ENCODE peak calls at places on chromosomes 5 and 9, in five cellular contexts. W is GM19239, F is cardiac fibroblast, B is stomach, Q is HuH-7.5. L is an unnamed sample.
A peak's percentile ranks its signal among the peaks of the same experiment; 100 is the strongest.

GRCh38 chr5:180119031-180119885 is 47.7 kb upstream of the RNF130 start:
- DNase-seq in F (no peak), W (no peak), B (no peak), Q (no peak), L (no peak)

GRCh38 chr5:170159101-170159698 is 53.5 kb downstream of the FOXI1 start:
- DNase-seq in F (peak; percentile 63), W (no peak), Q (no peak), B (no peak), L (peak; percentile 31)

GRCh38 chr9:84481819-84482218 is 141.3 kb upstream of the SLC28A3 start:
- DNase-seq in W (no peak), B (no peak), F (no peak), Q (no peak), L (no peak)

GRCh38 chr5:14136228-14136627 is 6.9 kb upstream of the TRIO start:
- DNase-seq in B (no peak), W (no peak), F (no peak), Q (no peak), L (no peak)

GRCh38 chr5:147732552-147732883 is 50.0 kb downstream of the JAKMIP2 start:
- DNase-seq in B (no peak), Q (no peak), F (no peak), W (no peak), L (no peak)

GRCh38 chr5:172508471-172509404 is 54.4 kb upstream of the SH3PXD2B start:
- DNase-seq in W (no peak), Q (no peak), B (no peak), F (no peak), L (no peak)

GRCh38 chr5:163822548-163822947 is 317.1 kb downstream of the MAT2B start:
- DNase-seq in B (no peak), F (no peak), Q (no peak), W (no peak), L (no peak)

GRCh38 chr9:88521308-88521707 is 13.7 kb upstream of the NXNL2 start:
- DNase-seq in F (no peak), Q (no peak), B (no peak), W (no peak), L (no peak)

GRCh38 chr5:173329370-173330150 is 1.3 kb upstream of the STC2 start:
- DNase-seq in W (no peak), Q (peak; percentile 82), F (no peak), B (no peak), L (no peak)

GRCh38 chr5:13860176-13860575 is 84.3 kb downstream of the DNAH5 start:
- DNase-seq in Q (no peak), F (no peak), B (no peak), W (no peak), L (no peak)

GRCh38 chr5:82388186-82388585 is 110.0 kb upstream of the RPS23 start:
- DNase-seq in Q (no peak), F (peak; percentile 58), B (no peak), W (no peak), L (no peak)

GRCh38 chr5:133930061-133930823 is 38.2 kb downstream of the C5orf15 start:
- DNase-seq in W (no peak), B (no peak), F (peak; percentile 58), Q (no peak), L (no peak)

GRCh38 chr5:149543361-149544198 is 7.7 kb downstream of the CSNK1A1 start:
- DNase-seq in W (no peak), F (no peak), B (no peak), Q (no peak), L (no peak)

GRCh38 chr5:171420429-171421231 is 1.2 kb downstream of the FGF18 start:
- DNase-seq in F (peak; percentile 84), Q (no peak), W (no peak), B (peak; percentile 73), L (no peak)

GRCh38 chr9:2395814-2396213 is 225.8 kb upstream of the VLDLR start:
- DNase-seq in W (no peak), Q (no peak), F (no peak), B (no peak), L (no peak)

GRCh38 chr9:2849943-2850342 is 6.0 kb upstream of the PUM3 start:
- DNase-seq in W (no peak), B (no peak), Q (no peak), F (no peak), L (no peak)

GRCh38 chr9:128276574-128277270 is 646 bp downstream of the SWI5 start:
- DNase-seq in F (peak; percentile 14), Q (peak; percentile 42), W (no peak), B (no peak), L (peak; percentile 51)

GRCh38 chr5:1417586-1418225 is 27.5 kb downstream of the SLC6A3 start:
- DNase-seq in W (no peak), Q (no peak), B (no peak), F (no peak), L (no peak)

GRCh38 chr9:137252555-137253506 is 1.7 kb downstream of the STPG3 start:
- DNase-seq in W (no peak), F (no peak), Q (no peak), B (no peak), L (no peak)

GRCh38 chr5:7850533-7851239 is at the start of gene CFAP90:
- DNase-seq in B (peak; percentile 62), W (no peak), F (peak; percentile 23), Q (peak; percentile 53), L (no peak)

GRCh38 chr5:149639718-149640117 is 58.4 kb downstream of the ARHGEF37 start:
- DNase-seq in Q (no peak), W (no peak), B (no peak), F (no peak), L (no peak)

GRCh38 chr9:134575103-134575816 is 66.3 kb upstream of the COL5A1 start:
- DNase-seq in F (no peak), W (no peak), B (peak; percentile 7), Q (no peak), L (no peak)

GRCh38 chr5:72379936-72380335 is 59.8 kb downstream of the PTCD2 start:
- DNase-seq in B (no peak), Q (no peak), W (no peak), F (peak; percentile 22), L (no peak)

GRCh38 chr5:126777257-126777973 is 479 bp downstream of the LMNB1 start:
- DNase-seq in B (peak; percentile 65), W (no peak), Q (no peak), F (peak; percentile 68), L (no peak)

GRCh38 chr9:131310833-131311554 is 21.5 kb downstream of the PLPP7 start:
- DNase-seq in W (peak; percentile 48), F (no peak), Q (no peak), B (peak; percentile 40), L (peak; percentile 38)

GRCh38 chr5:86074297-86074696 is 543.4 kb upstream of the COX7C start:
- DNase-seq in B (no peak), W (no peak), F (no peak), Q (no peak), L (no peak)

GRCh38 chr5:90830058-90830457 is 271.5 kb downstream of the ADGRV1 start:
- DNase-seq in F (no peak), B (no peak), Q (no peak), W (no peak), L (no peak)

GRCh38 chr9:33880562-33881089 is 63.7 kb downstream of the UBE2R2 start:
- DNase-seq in Q (no peak), B (no peak), W (no peak), F (no peak), L (no peak)

GRCh38 chr9:99000480-99001395 is 57.0 kb downstream of the COL15A1 start:
- DNase-seq in F (peak; percentile 84), Q (no peak), W (peak; percentile 32), B (peak; percentile 52), L (peak; percentile 38)

GRCh38 chr5:142843029-142843905 is 73.1 kb downstream of the ARHGAP26 start:
- DNase-seq in B (no peak), F (no peak), Q (no peak), W (no peak), L (no peak)

GRCh38 chr5:1652873-1653707 is 129.3 kb upstream of the LPCAT1 start:
- DNase-seq in B (no peak), F (no peak), W (no peak), Q (no peak), L (no peak)

GRCh38 chr5:41087461-41087860 is 16.3 kb upstream of the MROH2B start:
- DNase-seq in B (no peak), W (no peak), Q (no peak), F (peak; percentile 88), L (no peak)

GRCh38 chr5:113806250-113806649 is 292.8 kb downstream of the YTHDC2 start:
- DNase-seq in W (no peak), F (peak; percentile 49), B (no peak), Q (no peak), L (no peak)

GRCh38 chr5:10710513-10711128 is 50.4 kb downstream of the DAP start:
- DNase-seq in F (no peak), W (no peak), B (no peak), Q (no peak), L (no peak)